ENCODE peak calls at places on chromosomes 2 and 18, in ten cellular contexts. B is NCI-H2081; T is NCI-H146; M is MCF 10A; V is anterior cingulate cortex; U is sciatic nerve; G is stimulated activated CD4-positive, alpha-beta T cell treated with anti-CD3 and anti-CD28 coated beads, Interleukin-2, amount 100 ng/mL, for 24 hours; C is neural progenitor cell; P is NCI-H226; O is activated CD4-positive, alpha-beta T cell treated with anti-CD3 and anti-CD28 coated beads, Interleukin-2, amount 50 U/mL, for 24 hours. D is an unnamed sample.

GRCh38 chr2:150735894-150736498 is 248.5 kb upstream of the RND3 start:
- DNase-seq in B (no peak), T (no peak), M (no peak), V (no peak), U (no peak), G (no peak), C (no peak), P (no peak), O (no peak), D (no peak)

GRCh38 chr2:46481541-46482193 is 2.3 kb downstream of the TMEM247 start:
- DNase-seq in B (peak), T (peak), M (peak), V (no peak), U (no peak), G (no peak), C (no peak), P (peak), O (no peak), D (no peak)

GRCh38 chr2:37886745-37887144 is 38.3 kb upstream of the RMDN2 start:
- DNase-seq in B (no peak), T (no peak), M (no peak), V (no peak), U (no peak), G (no peak), C (no peak), P (no peak), O (no peak), D (no peak)

GRCh38 chr2:9403924-9404323 is 19.4 kb downstream of the ITGB1BP1 start:
- DNase-seq in B (no peak), T (no peak), M (no peak), V (no peak), U (no peak), G (no peak), C (no peak), P (no peak), O (no peak), D (no peak)

GRCh38 chr2:109063326-109063670 is 65.7 kb upstream of the SH3RF3 start:
- DNase-seq in B (peak), T (no peak), M (no peak), V (no peak), U (no peak), G (no peak), C (no peak), P (no peak), O (no peak), D (no peak)

GRCh38 chr2:101823347-101823791 is 125.9 kb downstream of the MAP4K4 start:
- DNase-seq in B (peak), T (peak), M (peak), V (peak), U (peak), G (peak), C (peak), P (no peak), O (peak), D (no peak)

GRCh38 chr2:202178342-202178958 is 59.9 kb downstream of the SUMO1 start:
- DNase-seq in B (peak), T (peak), M (peak), V (peak), U (peak), G (peak), C (peak), P (no peak), O (peak), D (no peak)

GRCh38 chr18:48099481-48100167 is 169.2 kb upstream of the SMAD2 start:
- DNase-seq in B (no peak), T (no peak), M (no peak), V (no peak), U (no peak), G (no peak), C (no peak), P (no peak), O (no peak), D (no peak)

GRCh38 chr2:236177604-236177966 is 9.4 kb upstream of the GBX2 start:
- DNase-seq in B (peak), T (no peak), M (no peak), V (no peak), U (no peak), G (peak), C (peak), P (no peak), O (peak), D (no peak)

GRCh38 chr2:27085670-27086089 is 892 bp upstream of the KHK start:
- DNase-seq in B (peak), T (peak), M (peak), V (peak), U (peak), G (peak), C (peak), P (no peak), O (no peak), D (no peak)

GRCh38 chr18:6605115-6605869 is 124.2 kb upstream of the ARHGAP28 start:
- DNase-seq in B (no peak), T (no peak), M (no peak), V (no peak), U (no peak), G (no peak), C (no peak), P (no peak), O (no peak), D (no peak)

GRCh38 chr2:237210763-237211162 is 125.1 kb downstream of the COPS8 start:
- DNase-seq in B (no peak), T (no peak), M (no peak), V (no peak), U (no peak), G (no peak), C (no peak), P (no peak), O (no peak), D (no peak)

GRCh38 chr18:63348508-63349136 is 18.4 kb downstream of the KDSR start:
- DNase-seq in B (no peak), T (no peak), M (no peak), V (no peak), U (no peak), G (no peak), C (no peak), P (no peak), O (no peak), D (no peak)

GRCh38 chr2:68565858-68566257 is 77.5 kb upstream of the PROKR1 start:
- DNase-seq in B (no peak), T (no peak), M (peak), V (no peak), U (no peak), G (no peak), C (no peak), P (peak), O (no peak), D (no peak)

GRCh38 chr2:10654069-10654468 is 35.7 kb downstream of the NOL10 start:
- DNase-seq in B (peak), T (no peak), M (peak), V (no peak), U (no peak), G (peak), C (no peak), P (peak), O (peak), D (no peak)

GRCh38 chr18:9057646-9058045 is 44.9 kb upstream of the NDUFV2 start:
- DNase-seq in B (no peak), T (no peak), M (no peak), V (no peak), U (no peak), G (no peak), C (no peak), P (no peak), O (no peak), D (no peak)

GRCh38 chr2:144682248-144682647 is 162.3 kb upstream of the ZEB2 start:
- DNase-seq in B (no peak), T (no peak), M (no peak), V (no peak), U (no peak), G (no peak), C (no peak), P (no peak), O (no peak), D (no peak)

GRCh38 chr2:144950874-144951560 is 431.1 kb upstream of the ZEB2 start:
- DNase-seq in B (no peak), T (no peak), M (peak), V (no peak), U (no peak), G (no peak), C (no peak), P (peak), O (no peak), D (no peak)

GRCh38 chr2:207472343-207473202 is 57.2 kb upstream of the CREB1 start:
- DNase-seq in B (no peak), T (no peak), M (no peak), V (no peak), U (no peak), G (no peak), C (no peak), P (no peak), O (no peak), D (no peak)